ENCODE peak calls at places on chromosomes 6 and 20, in four cellular contexts. S is HFFc6, T is NCI-H82, O is H54. D is an unnamed sample.

GRCh38 chr6:117547688-117548621 is 54.4 kb downstream of the GOPC start:
- DNase-seq in S (no peak), T (peak; percentile 51), O (no peak), D (peak; percentile 69)

GRCh38 chr20:13274311-13274965 is 53.4 kb downstream of the ISM1 start:
- DNase-seq in S (no peak), T (peak; percentile 88), O (no peak), D (no peak)

GRCh38 chr6:137493218-137494038 is 766 bp downstream of the OLIG3 start:
- DNase-seq in S (no peak), T (peak; percentile 68), O (no peak), D (no peak)

GRCh38 chr6:147888374-147888773 is 379.9 kb downstream of the SAMD5 start:
- DNase-seq in S (no peak), T (no peak), O (no peak), D (no peak)

GRCh38 chr20:59988141-59988540 is 29.9 kb downstream of the CDH26 start:
- DNase-seq in S (peak; percentile 32), T (peak; percentile 4), O (peak; percentile 35), D (no peak)

GRCh38 chr6:34496103-34496685 is 30.3 kb downstream of the PACSIN1 start:
- DNase-seq in S (no peak), T (no peak), O (no peak), D (no peak)

GRCh38 chr6:14324042-14324441 is 206.5 kb downstream of the CD83 start:
- DNase-seq in S (no peak), T (no peak), O (no peak), D (no peak)

GRCh38 chr6:166514196-166514595 is 72.3 kb downstream of the RAMACL start:
- DNase-seq in S (no peak), T (no peak), O (no peak), D (no peak)

GRCh38 chr20:50283922-50284810 is 93.5 kb downstream of the CEBPB start:
- DNase-seq in S (peak; percentile 68), T (no peak), O (peak; percentile 78), D (no peak)

GRCh38 chr6:142700676-142701185 is 244.2 kb downstream of the HIVEP2 start:
- DNase-seq in S (no peak), T (no peak), O (no peak), D (no peak)

GRCh38 chr20:59177266-59178250 is 13.9 kb downstream of the ZNF831 start:
- DNase-seq in S (no peak), T (no peak), O (no peak), D (no peak)

GRCh38 chr6:57224769-57225515 is 2.8 kb upstream of the RAB23 start:
- DNase-seq in S (peak; percentile 48), T (no peak), O (no peak), D (no peak)

GRCh38 chr20:32585519-32586127 is 490 bp upstream of the NOL4L start:
- DNase-seq in S (no peak), T (no peak), O (no peak), D (no peak)

GRCh38 chr6:126720326-126720725 is 380.4 kb downstream of the CENPW start:
- DNase-seq in S (no peak), T (no peak), O (no peak), D (no peak)

GRCh38 chr20:24695529-24696225 is 226.2 kb downstream of the SYNDIG1 start:
- DNase-seq in S (no peak), T (no peak), O (no peak), D (no peak)

GRCh38 chr6:162177733-162178132 is 549.8 kb downstream of the PRKN start:
- DNase-seq in S (no peak), T (peak; percentile 55), O (no peak), D (no peak)

GRCh38 chr6:161744211-161745067 is 470.6 kb upstream of the AGPAT4 start:
- DNase-seq in S (no peak), T (no peak), O (no peak), D (peak; percentile 1)

GRCh38 chr20:60036346-60037119 is 78.3 kb downstream of the CDH26 start:
- DNase-seq in S (no peak), T (no peak), O (no peak), D (no peak)

D was measured in dermis microvascular lymphatic vessel endothelial cell.